ENCODE peak calls at places on chromosome 11, in four cellular contexts. One of them, this sample, is unnamed.

GRCh38 chr11:203945-204586 is 3.1 kb downstream of the BET1L start:
- DNase-seq in A549: no peak
- DNase-seq in H1: peak
- DNase-seq in HCT116: no peak
- DNase-seq in this sample: no peak

GRCh38 chr11:108160970-108161566 is 39.7 kb downstream of the ACAT1 start:
- DNase-seq in A549: no peak
- DNase-seq in HCT116: no peak
- DNase-seq in H1: no peak
- DNase-seq in this sample: peak

GRCh38 chr11:42764936-42765335 is 546.9 kb upstream of the API5 start:
- DNase-seq in A549: no peak
- DNase-seq in H1: no peak
- DNase-seq in HCT116: no peak
- DNase-seq in this sample: no peak

GRCh38 chr11:37858398-37858797 is 1260.4 kb upstream of the RAG2 start:
- DNase-seq in HCT116: no peak
- DNase-seq in H1: no peak
- DNase-seq in A549: no peak
- DNase-seq in this sample: peak

GRCh38 chr11:1391165-1392010 is 1.7 kb downstream of the BRSK2 start:
- DNase-seq in HCT116: no peak
- DNase-seq in H1: peak
- DNase-seq in A549: no peak
- DNase-seq in this sample: no peak

GRCh38 chr11:69836401-69836800 is 17.2 kb upstream of the FGF3 start:
- DNase-seq in HCT116: no peak
- DNase-seq in A549: no peak
- DNase-seq in H1: no peak
- DNase-seq in this sample: no peak

GRCh38 chr11:72202571-72202970 is 10.6 kb downstream of the FOLR1 start:
- DNase-seq in H1: no peak
- DNase-seq in A549: no peak
- DNase-seq in HCT116: no peak
- DNase-seq in this sample: no peak

GRCh38 chr11:58179648-58180047 is 9.2 kb upstream of the OR9Q2 start:
- DNase-seq in A549: no peak
- DNase-seq in HCT116: no peak
- DNase-seq in H1: no peak
- DNase-seq in this sample: peak

GRCh38 chr11:9660886-9661285 is 3.0 kb upstream of the SWAP70 start:
- DNase-seq in A549: peak
- DNase-seq in H1: no peak
- DNase-seq in HCT116: no peak
- DNase-seq in this sample: no peak

GRCh38 chr11:98772799-98773198 is 247.9 kb upstream of the CNTN5 start:
- DNase-seq in HCT116: no peak
- DNase-seq in H1: no peak
- DNase-seq in A549: no peak
- DNase-seq in this sample: no peak

GRCh38 chr11:13468750-13469149 is 5.7 kb upstream of the BTBD10 start:
- DNase-seq in H1: no peak
- DNase-seq in HCT116: no peak
- DNase-seq in A549: no peak
- DNase-seq in this sample: no peak

GRCh38 chr11:28009383-28009782 is 98.6 kb downstream of the KIF18A start:
- DNase-seq in HCT116: no peak
- DNase-seq in A549: no peak
- DNase-seq in H1: no peak
- DNase-seq in this sample: peak

GRCh38 chr11:46520971-46521745 is 72.7 kb downstream of the AMBRA1 start:
- DNase-seq in HCT116: no peak
- DNase-seq in A549: no peak
- DNase-seq in H1: no peak
- DNase-seq in this sample: no peak

GRCh38 chr11:65117206-65118096 is at the start of gene ZNHIT2:
- DNase-seq in H1: peak
- DNase-seq in A549: peak
- DNase-seq in HCT116: peak
- DNase-seq in this sample: peak

GRCh38 chr11:114121744-114122504 is 62.4 kb downstream of the ZBTB16 start:
- DNase-seq in A549: no peak
- DNase-seq in HCT116: no peak
- DNase-seq in H1: no peak
- DNase-seq in this sample: no peak

GRCh38 chr11:33668468-33668825 is 32.2 kb downstream of the C11orf91 start:
- DNase-seq in HCT116: no peak
- DNase-seq in A549: no peak
- DNase-seq in H1: no peak
- DNase-seq in this sample: no peak

GRCh38 chr11:36729765-36730164 is 131.7 kb upstream of the RAG2 start:
- DNase-seq in A549: no peak
- DNase-seq in H1: no peak
- DNase-seq in HCT116: no peak
- DNase-seq in this sample: no peak

GRCh38 chr11:93089474-93090102 is 108.2 kb downstream of the SLC36A4 start:
- DNase-seq in HCT116: peak
- DNase-seq in H1: no peak
- DNase-seq in A549: peak
- DNase-seq in this sample: peak

GRCh38 chr11:76170473-76170872 is 35.8 kb downstream of the WNT11 start:
- DNase-seq in HCT116: no peak
- DNase-seq in H1: no peak
- DNase-seq in A549: no peak
- DNase-seq in this sample: no peak

GRCh38 chr11:32113637-32114203 is 22.8 kb downstream of the RCN1 start:
- DNase-seq in A549: no peak
- DNase-seq in HCT116: no peak
- DNase-seq in H1: no peak
- DNase-seq in this sample: no peak

GRCh38 chr11:72750086-72750485 is 2.1 kb downstream of the ARAP1 start:
- DNase-seq in A549: no peak
- DNase-seq in HCT116: no peak
- DNase-seq in H1: no peak
- DNase-seq in this sample: no peak

GRCh38 chr11:94131363-94132115 is 2.9 kb downstream of the PANX1 start:
- DNase-seq in H1: peak
- DNase-seq in HCT116: no peak
- DNase-seq in A549: no peak
- DNase-seq in this sample: no peak

GRCh38 chr11:129204439-129204838 is 12.3 kb upstream of the ARHGAP32 start:
- DNase-seq in HCT116: no peak
- DNase-seq in H1: no peak
- DNase-seq in A549: no peak
- DNase-seq in this sample: no peak

GRCh38 chr11:73225001-73225686 is 7.1 kb downstream of the P2RY2 start:
- DNase-seq in H1: no peak
- DNase-seq in HCT116: no peak
- DNase-seq in A549: no peak
- DNase-seq in this sample: no peak

GRCh38 chr11:106242723-106243405 is 165.4 kb downstream of the AASDHPPT start:
- DNase-seq in H1: no peak
- DNase-seq in HCT116: no peak
- DNase-seq in A549: no peak
- DNase-seq in this sample: no peak

GRCh38 chr11:74279256-74279655 is 32.2 kb downstream of the P4HA3 start:
- DNase-seq in H1: no peak
- DNase-seq in HCT116: no peak
- DNase-seq in A549: no peak
- DNase-seq in this sample: no peak

GRCh38 chr11:130634981-130635473 is 186.6 kb downstream of the ADAMTS15 start:
- DNase-seq in HCT116: no peak
- DNase-seq in H1: no peak
- DNase-seq in A549: no peak
- DNase-seq in this sample: no peak

GRCh38 chr11:10236850-10237249 is 57.2 kb downstream of the SBF2 start:
- DNase-seq in H1: no peak
- DNase-seq in HCT116: no peak
- DNase-seq in A549: no peak
- DNase-seq in this sample: no peak

GRCh38 chr11:85827768-85828639 is 17.1 kb upstream of the SYTL2 start:
- DNase-seq in H1: no peak
- DNase-seq in HCT116: peak
- DNase-seq in A549: peak
- DNase-seq in this sample: no peak

GRCh38 chr11:124752471-124753100 is 531 bp upstream of the VSIG2 start:
- DNase-seq in H1: peak
- DNase-seq in A549: no peak
- DNase-seq in HCT116: no peak
- DNase-seq in this sample: no peak

GRCh38 chr11:128246364-128247234 is 340.8 kb downstream of the ETS1 start:
- DNase-seq in H1: no peak
- DNase-seq in A549: no peak
- DNase-seq in HCT116: no peak
- DNase-seq in this sample: no peak

GRCh38 chr11:34284836-34285235 is 73.0 kb downstream of the ABTB2 start:
- DNase-seq in A549: no peak
- DNase-seq in HCT116: no peak
- DNase-seq in H1: no peak
- DNase-seq in this sample: no peak

GRCh38 chr11:132402056-132402684 is 1031.8 kb downstream of the NTM start:
- DNase-seq in HCT116: no peak
- DNase-seq in A549: no peak
- DNase-seq in H1: peak
- DNase-seq in this sample: peak

GRCh38 chr11:116563713-116564050 is 209.1 kb downstream of the BUD13 start:
- DNase-seq in HCT116: no peak
- DNase-seq in A549: no peak
- DNase-seq in H1: no peak
- DNase-seq in this sample: peak

GRCh38 chr11:11171285-11171684 is 181.8 kb downstream of the CSNK2A3 start:
- DNase-seq in A549: no peak
- DNase-seq in H1: no peak
- DNase-seq in HCT116: no peak
- DNase-seq in this sample: no peak

GRCh38 chr11:14974021-14974698 is 2.0 kb upstream of the CALCA start:
- DNase-seq in H1: peak
- DNase-seq in A549: no peak
- DNase-seq in HCT116: no peak
- DNase-seq in this sample: no peak

GRCh38 chr11:6285019-6285418 is 25.4 kb downstream of the CCKBR start:
- DNase-seq in HCT116: no peak
- DNase-seq in A549: no peak
- DNase-seq in H1: no peak
- DNase-seq in this sample: no peak

GRCh38 chr11:108929241-108929640 is 264.4 kb downstream of the DDX10 start:
- DNase-seq in HCT116: peak
- DNase-seq in H1: no peak
- DNase-seq in A549: peak
- DNase-seq in this sample: no peak

GRCh38 chr11:35905901-35906661 is 37.8 kb upstream of the LDLRAD3 start:
- DNase-seq in HCT116: no peak
- DNase-seq in H1: no peak
- DNase-seq in A549: no peak
- DNase-seq in this sample: no peak

GRCh38 chr11:122042981-122043380 is 73.0 kb downstream of the BLID start:
- DNase-seq in H1: no peak
- DNase-seq in HCT116: no peak
- DNase-seq in A549: no peak
- DNase-seq in this sample: no peak
- TF ChIP-seq MAX in H1: no peak
- TF ChIP-seq MAX in HCT116: no peak
- TF ChIP-seq MAX in A549: no peak
- TF ChIP-seq MAX in this sample: no peak

DNA sequence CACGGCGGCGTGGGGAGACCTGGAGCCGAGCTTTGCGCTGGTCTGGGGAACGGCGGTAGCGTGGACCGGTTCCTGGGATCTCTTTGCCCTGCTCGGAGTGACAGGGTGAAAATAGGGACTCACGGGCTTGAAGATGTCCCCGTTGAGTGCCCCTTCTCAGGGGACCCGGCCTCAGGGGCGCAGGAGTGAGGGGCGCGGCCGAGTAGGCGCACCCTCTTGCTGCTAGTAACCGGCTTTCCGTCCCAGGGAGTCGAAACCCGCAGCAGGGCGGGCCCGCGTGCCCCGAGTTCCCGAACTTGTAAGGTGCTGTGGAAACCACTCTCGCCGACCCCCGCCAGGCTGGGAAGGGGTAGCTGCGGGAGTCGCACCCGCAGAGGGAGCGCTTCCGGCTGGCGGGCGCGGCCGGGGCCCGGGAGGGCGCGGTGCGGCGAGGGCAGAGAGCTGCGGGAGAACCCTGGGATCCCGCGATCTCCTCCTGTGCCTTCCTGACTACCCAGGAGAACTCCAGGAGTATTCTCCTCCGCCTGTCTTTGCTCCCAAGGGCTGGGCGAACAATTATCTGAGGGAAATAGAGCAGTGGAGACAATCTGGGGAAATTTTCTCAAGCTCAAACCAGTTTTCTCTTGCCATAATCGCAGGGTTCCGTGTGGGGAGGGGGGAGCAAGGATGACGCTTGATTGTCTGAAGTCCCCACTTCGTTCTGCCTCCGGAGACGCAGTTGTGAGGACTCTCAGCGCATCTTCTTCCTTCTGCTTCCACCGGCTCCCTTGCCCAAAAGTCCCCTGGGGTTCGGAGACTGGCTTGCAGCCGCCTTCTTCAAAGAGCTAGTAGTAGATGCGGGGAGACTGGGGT is 673 bp downstream of the NELL1 start:
- DNase-seq in HCT116: no peak
- DNase-seq in H1: peak
- DNase-seq in A549: no peak
- DNase-seq in this sample: no peak
- H3K4me3 ChIP-seq in HCT116: no peak
- H3K4me3 ChIP-seq in H1: peak
- H3K4me3 ChIP-seq in A549: peak
- H3K4me3 ChIP-seq in this sample: no peak

DNA sequence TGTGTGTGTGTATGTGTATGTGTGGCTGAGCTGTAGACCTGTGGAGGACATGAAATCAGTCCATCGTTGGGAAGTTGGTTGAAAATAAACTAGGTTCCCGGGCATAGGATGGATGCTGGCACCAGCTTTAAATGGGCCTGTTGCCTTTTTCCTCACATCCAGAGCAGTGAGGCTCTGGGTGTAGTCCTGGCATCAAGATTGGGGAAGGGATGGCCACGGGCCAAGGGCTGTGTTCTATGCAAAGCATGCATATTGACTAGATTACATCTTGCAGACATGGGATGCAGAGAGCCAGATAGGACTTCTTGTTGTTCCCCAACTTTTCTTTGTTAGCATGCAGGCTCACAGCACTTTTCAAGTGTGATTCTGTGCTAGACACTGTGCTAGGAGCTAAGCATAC is 302.0 kb upstream of the NCAM1 start:
- DNase-seq in H1: no peak
- DNase-seq in HCT116: no peak
- DNase-seq in A549: no peak
- DNase-seq in this sample: no peak
- TF ChIP-seq MAX in H1: no peak
- TF ChIP-seq MAX in HCT116: no peak
- TF ChIP-seq MAX in A549: no peak
- TF ChIP-seq MAX in this sample: no peak

GRCh38 chr11:2393941-2394817 is 6.4 kb upstream of the TSSC4 start:
- DNase-seq in H1: no peak
- DNase-seq in HCT116: no peak
- DNase-seq in A549: no peak
- DNase-seq in this sample: no peak
- H3K4me3 ChIP-seq in H1: no peak
- H3K4me3 ChIP-seq in HCT116: no peak
- H3K4me3 ChIP-seq in A549: no peak
- H3K4me3 ChIP-seq in this sample: no peak

This sample was measured in NB4.